ENCODE peak calls at places on chromosomes 5 and 9, in six cellular contexts. A, S, Q, Z, U and O are unnamed samples.

GRCh38 chr5:171336486-171337206 is 27.6 kb downstream of the TLX3 start:
- DNase-seq in A (peak), S (peak), Q (peak), Z (no peak), U (peak), O (peak)

GRCh38 chr5:108278285-108279240 is 103.3 kb downstream of the FBXL17 start:
- DNase-seq in A (no peak), S (no peak), Q (peak), Z (peak), U (no peak), O (no peak)

GRCh38 chr5:138874771-138875628 is at the start of gene LRRTM2:
- DNase-seq in A (no peak), S (peak), Q (no peak), Z (no peak), U (no peak), O (no peak)

GRCh38 chr5:172640822-172641358 is at the start of gene NEURL1B:
- DNase-seq in A (peak), S (peak), Q (peak), Z (no peak), U (peak), O (peak)

GRCh38 chr5:143890475-143890874 is 78.5 kb downstream of the HMHB1 start:
- DNase-seq in A (no peak), S (peak), Q (no peak), Z (no peak), U (no peak), O (no peak)

GRCh38 chr5:90193185-90193822 is 216.3 kb downstream of the CETN3 start:
- DNase-seq in A (no peak), S (no peak), Q (no peak), Z (no peak), U (no peak), O (peak)

GRCh38 chr5:166639151-166639550 is 1652.3 kb upstream of the WWC1 start:
- DNase-seq in A (no peak), S (no peak), Q (no peak), Z (no peak), U (no peak), O (no peak)

GRCh38 chr9:93451762-93452709 is 551 bp downstream of the FAM120A start:
- DNase-seq in A (peak), S (peak), Q (peak), Z (no peak), U (peak), O (peak)

GRCh38 chr5:142246-142810 is 49.0 kb upstream of the LRRC14B start:
- DNase-seq in A (no peak), S (no peak), Q (no peak), Z (no peak), U (no peak), O (no peak)

GRCh38 chr5:166722939-166723338 is 1568.5 kb upstream of the WWC1 start:
- DNase-seq in A (no peak), S (no peak), Q (no peak), Z (no peak), U (no peak), O (no peak)

GRCh38 chr5:37721447-37721871 is 118.4 kb downstream of the GDNF start:
- DNase-seq in A (no peak), S (no peak), Q (no peak), Z (no peak), U (no peak), O (no peak)

GRCh38 chr5:156871212-156871611 is 21.1 kb downstream of the PPP1R2B start:
- DNase-seq in A (no peak), S (no peak), Q (no peak), Z (no peak), U (no peak), O (no peak)